ENCODE peak calls at places on chromosomes 11 and 22, in five cellular contexts. L is EL, M is neural crest cell, B is SK-MEL-5, H is psoas muscle. D is an unnamed sample.

GRCh38 chr11:1113405-1114201 is 38.9 kb downstream of the MUC2 start:
- DNase-seq in M (no peak), H (peak), L (no peak), B (no peak), D (no peak)

GRCh38 chr11:119634301-119634700 is 94.7 kb downstream of the NECTIN1 start:
- DNase-seq in M (no peak), B (no peak), H (no peak), L (no peak), D (no peak)

GRCh38 chr11:12294613-12295012 is 82.8 kb upstream of the PARVA start:
- DNase-seq in B (no peak), L (no peak), M (no peak), H (no peak), D (no peak)

GRCh38 chr22:28951969-28952521 is 68.7 kb downstream of the ZNRF3 start:
- DNase-seq in M (no peak), B (peak), H (no peak), L (no peak), D (no peak)

GRCh38 chr22:32623943-32624342 is 149.3 kb downstream of the FBXO7 start:
- DNase-seq in M (no peak), H (peak), L (peak), B (no peak), D (peak)

GRCh38 chr11:130819561-130819960 is 96.7 kb downstream of the SNX19 start:
- DNase-seq in L (no peak), H (no peak), B (no peak), M (no peak), D (no peak)

GRCh38 chr11:94325681-94326080 is 21.3 kb downstream of the IZUMO1R start:
- DNase-seq in L (peak), M (no peak), B (peak), H (no peak), D (no peak)

GRCh38 chr11:43555811-43556210 is 124.7 kb upstream of the HSD17B12 start:
- DNase-seq in B (peak), H (no peak), L (no peak), M (no peak), D (peak)

GRCh38 chr22:27573992-27574391 is 227.6 kb downstream of the MN1 start:
- DNase-seq in H (no peak), M (no peak), B (no peak), L (no peak), D (no peak)

GRCh38 chr11:3853935-3854659 is 1.4 kb upstream of the STIM1 start:
- DNase-seq in L (no peak), M (no peak), H (peak), B (no peak), D (peak)

GRCh38 chr11:31827458-31828206 is 16.5 kb upstream of the PAX6 start:
- DNase-seq in H (no peak), L (no peak), M (peak), B (no peak), D (no peak)

GRCh38 chr11:130070109-130070828 is 575 bp downstream of the APLP2 start:
- DNase-seq in L (peak), M (peak), H (peak), B (peak), D (peak)

GRCh38 chr11:58061813-58062212 is 31.1 kb downstream of the OR6Q1 start:
- DNase-seq in H (no peak), M (no peak), B (no peak), L (peak), D (no peak)

GRCh38 chr11:48080301-48080861 is 100.0 kb downstream of the PTPRJ start:
- DNase-seq in M (no peak), B (no peak), H (no peak), L (no peak), D (no peak)

GRCh38 chr22:43501951-43502874 is 90.4 kb downstream of the MPPED1 start:
- DNase-seq in B (no peak), H (no peak), L (no peak), M (no peak), D (no peak)

GRCh38 chr22:47204002-47204979 is 441.8 kb downstream of the TBC1D22A start:
- DNase-seq in B (no peak), L (no peak), H (peak), M (no peak), D (no peak)

GRCh38 chr22:42353883-42354727 is 78.1 kb downstream of the NFAM1 start:
- DNase-seq in H (no peak), B (no peak), L (peak), M (no peak), D (no peak)

GRCh38 chr22:43151251-43152000 is at the start of gene TSPO:
- DNase-seq in B (peak), H (peak), M (peak), L (peak), D (peak)

GRCh38 chr11:9748361-9748970 is 84.6 kb downstream of the SWAP70 start:
- DNase-seq in B (peak), M (no peak), L (peak), H (no peak), D (peak)

GRCh38 chr11:18703001-18703763 is 4.6 kb downstream of the TMEM86A start:
- DNase-seq in L (no peak), H (no peak), M (no peak), B (no peak), D (no peak)

GRCh38 chr11:107076832-107077231 is 58.6 kb upstream of the GUCY1A2 start:
- DNase-seq in H (no peak), M (no peak), L (no peak), B (no peak), D (no peak)

GRCh38 chr11:124897681-124898680 is at the start of gene ROBO4:
- DNase-seq in H (peak), B (no peak), L (peak), M (no peak), D (peak)

GRCh38 chr11:64378335-64378884 is 19.4 kb downstream of the RPS6KA4 start:
- DNase-seq in H (no peak), L (no peak), M (no peak), B (no peak), D (peak)

GRCh38 chr11:57248780-57249383 is 11.8 kb upstream of the APLNR start:
- DNase-seq in M (peak), B (peak), H (peak), L (peak), D (peak)

GRCh38 chr22:33163815-33164214 is 105.6 kb upstream of the SYN3 start:
- DNase-seq in H (no peak), L (no peak), M (no peak), B (no peak), D (no peak)

GRCh38 chr11:19595840-19596751 is 116.5 kb upstream of the NAV2 start:
- DNase-seq in M (no peak), L (peak), H (peak), B (no peak), D (peak)

GRCh38 chr22:49793296-49793695 is 34.4 kb downstream of the BRD1 start:
- DNase-seq in M (no peak), H (no peak), L (no peak), B (no peak), D (no peak)

GRCh38 chr22:49208003-49208402 is 619.7 kb downstream of the BRD1 start:
- DNase-seq in L (no peak), B (no peak), M (no peak), H (no peak), D (no peak)

GRCh38 chr11:69436041-69436982 is 45.2 kb upstream of the LINC01488 start:
- DNase-seq in B (no peak), M (no peak), H (peak), L (no peak), D (no peak)

GRCh38 chr22:25360891-25361645 is 141.6 kb downstream of the CRYBB2 start:
- DNase-seq in H (no peak), M (no peak), L (no peak), B (no peak), D (no peak)

GRCh38 chr11:14075118-14075601 is 112.6 kb downstream of the SPON1 start:
- DNase-seq in B (no peak), M (no peak), L (no peak), H (no peak), D (no peak)

GRCh38 chr11:8867035-8867434 is 44.0 kb upstream of the AKIP1 start:
- DNase-seq in B (no peak), M (no peak), L (peak), H (no peak), D (no peak)